ENCODE peak calls at places on chromosomes 13 and 19, in nine cellular contexts. D, M, C, U, B, P, Z, K and V are unnamed samples.

GRCh38 chr13:30667014-30667413 is 49.3 kb downstream of the USPL1 start:
- DNase-seq in M (no peak), D (no peak), C (no peak), B (no peak), P (no peak), U (no peak), K (no peak), Z (no peak), V (no peak)

GRCh38 chr13:21898990-21899389 is 228.1 kb downstream of the FGF9 start:
- DNase-seq in C (no peak), K (no peak), Z (no peak), P (no peak), B (no peak), U (no peak), D (no peak), M (no peak), V (no peak)

GRCh38 chr13:28805193-28805819 is 14.8 kb upstream of the MTUS2 start:
- DNase-seq in U (no peak), K (no peak), C (no peak), M (no peak), P (peak), D (peak), Z (peak), B (peak), V (no peak)

GRCh38 chr19:50837300-50837699 is 3.9 kb upstream of the KLK15 start:
- DNase-seq in D (no peak), C (no peak), U (no peak), B (peak), P (no peak), K (no peak), Z (no peak), M (no peak), V (no peak)

GRCh38 chr13:97266328-97266727 is 44.2 kb downstream of the MBNL2 start:
- DNase-seq in U (no peak), C (no peak), B (no peak), M (no peak), K (no peak), D (no peak), P (no peak), Z (no peak), V (no peak)

GRCh38 chr19:54473071-54473941 is at the start of gene CDC42EP5:
- DNase-seq in C (no peak), P (no peak), Z (peak), U (peak), D (no peak), K (no peak), M (no peak), B (no peak), V (no peak)

GRCh38 chr19:49469828-49470614 is 4.0 kb upstream of the FLT3LG start:
- DNase-seq in M (peak), C (no peak), B (peak), K (no peak), U (no peak), P (peak), Z (no peak), D (peak), V (peak)

GRCh38 chr13:74301200-74302063 is 167.2 kb upstream of the KLF12 start:
- DNase-seq in K (no peak), M (no peak), Z (no peak), C (no peak), B (no peak), P (no peak), D (no peak), U (no peak), V (no peak)

GRCh38 chr13:51717786-51718398 is 86.1 kb downstream of the DHRS12 start:
- DNase-seq in U (no peak), B (no peak), M (no peak), Z (no peak), D (no peak), C (no peak), P (no peak), K (no peak), V (no peak)

GRCh38 chr13:95530178-95530577 is 22.3 kb upstream of the CLDN10 start:
- DNase-seq in U (peak), M (no peak), Z (no peak), P (no peak), B (no peak), K (peak), C (no peak), D (no peak), V (no peak)

GRCh38 chr13:44431150-44431549 is 57.5 kb downstream of the SERP2 start:
- DNase-seq in C (no peak), Z (no peak), D (no peak), P (no peak), K (no peak), B (no peak), M (no peak), U (peak), V (peak)

GRCh38 chr13:111389621-111390521 is 69.4 kb downstream of the TEX29 start:
- DNase-seq in P (no peak), U (no peak), M (no peak), Z (no peak), K (no peak), C (no peak), D (no peak), B (no peak), V (no peak)

GRCh38 chr13:41159174-41159573 is 26.6 kb upstream of the KBTBD6 start:
- DNase-seq in M (no peak), Z (no peak), B (no peak), U (no peak), P (no peak), K (no peak), C (no peak), D (no peak), V (no peak)

GRCh38 chr13:31962661-31963345 is 68.8 kb upstream of the FRY start:
- DNase-seq in C (no peak), P (no peak), Z (no peak), M (no peak), B (no peak), U (no peak), D (no peak), K (no peak), V (no peak)

GRCh38 chr13:113210834-113211233 is 1.4 kb downstream of the CUL4A start:
- DNase-seq in K (no peak), D (no peak), M (no peak), C (no peak), P (no peak), B (no peak), U (no peak), Z (no peak), V (no peak)

GRCh38 chr13:43432948-43433347 is 353.8 kb downstream of the ENOX1 start:
- DNase-seq in P (no peak), B (no peak), U (no peak), Z (peak), K (no peak), D (no peak), C (no peak), M (no peak), V (no peak)

GRCh38 chr13:92719868-92720267 is 506.7 kb upstream of the GPC6 start:
- DNase-seq in B (no peak), K (peak), P (no peak), C (no peak), D (no peak), U (no peak), Z (no peak), M (no peak), V (no peak)

GRCh38 chr19:42069619-42070293 is at the start of gene GRIK5:
- DNase-seq in C (peak), P (no peak), U (no peak), K (no peak), M (no peak), Z (no peak), B (no peak), D (no peak), V (no peak)

GRCh38 chr19:4742717-4743646 is 19.3 kb upstream of the DPP9 start:
- DNase-seq in D (no peak), C (no peak), U (no peak), Z (no peak), B (no peak), P (no peak), M (no peak), K (peak), V (no peak)

GRCh38 chr13:40776232-40776631 is 5.2 kb upstream of the MRPS31 start:
- DNase-seq in K (no peak), C (no peak), B (no peak), M (peak), Z (no peak), P (no peak), D (no peak), U (no peak), V (no peak)

GRCh38 chr19:6425732-6426686 is 1.4 kb upstream of the KHSRP start:
- DNase-seq in D (no peak), C (no peak), B (peak), Z (no peak), P (no peak), M (no peak), K (no peak), U (no peak), V (no peak)

GRCh38 chr19:37936166-37936565 is 29.2 kb downstream of the SIPA1L3 start:
- DNase-seq in D (no peak), M (no peak), U (peak), C (no peak), Z (no peak), K (no peak), B (no peak), P (no peak), V (peak)

GRCh38 chr13:112651306-112651705 is 38.5 kb upstream of the ATP11A start:
- DNase-seq in C (no peak), Z (no peak), B (no peak), K (no peak), P (no peak), D (no peak), U (no peak), M (no peak), V (no peak)

GRCh38 chr13:64007334-64007733 is 2591.7 kb upstream of the PCDH20 start:
- DNase-seq in K (no peak), C (no peak), D (no peak), P (no peak), Z (no peak), B (no peak), M (no peak), U (no peak), V (no peak)

GRCh38 chr19:44643605-44644390 is at the start of gene PVR:
- DNase-seq in Z (peak), D (peak), B (no peak), P (no peak), M (peak), C (peak), K (peak), U (peak), V (peak)

GRCh38 chr13:24202215-24202614 is 41.7 kb downstream of the SPATA13 start:
- DNase-seq in P (no peak), D (no peak), K (no peak), C (no peak), B (no peak), M (no peak), Z (no peak), U (no peak), V (no peak)

GRCh38 chr13:25584975-25585374 is 213.2 kb downstream of the ATP8A2 start:
- DNase-seq in K (peak), P (no peak), B (no peak), C (no peak), D (no peak), U (no peak), M (no peak), Z (no peak), V (no peak)

GRCh38 chr13:113584870-113585671 is 518 bp downstream of the TFDP1 start:
- DNase-seq in U (no peak), D (peak), K (no peak), P (no peak), M (no peak), C (peak), Z (no peak), B (peak), V (peak)